ENCODE peak calls at places on chromosomes 13 and 19, in six cellular contexts. S is SK-N-SH, N is H1, X is K562, B is HCT116, R is HepG2. T is an unnamed sample.
A peak's percentile ranks its signal among the peaks of the same experiment; 100 is the strongest.

GRCh38 chr19:39474139-39474620 is 6.5 kb upstream of the TIMM50 start:
- DNase-seq in X (peak; percentile 72), N (no peak), S (peak; percentile 91), B (no peak), R (peak; percentile 30), T (no peak)

GRCh38 chr13:61654501-61654900 is 238.9 kb upstream of the PCDH20 start:
- DNase-seq in B (no peak), N (no peak), X (no peak), R (no peak), S (no peak), T (no peak)

GRCh38 chr19:2333027-2333806 is 4.7 kb downstream of the SPPL2B start:
- DNase-seq in N (no peak), B (no peak), X (no peak), R (no peak), S (no peak), T (no peak)

GRCh38 chr13:106063591-106064308 is 471.7 kb downstream of the EFNB2 start:
- DNase-seq in S (no peak), R (no peak), X (no peak), B (no peak), N (no peak), T (no peak)

GRCh38 chr13:113059891-113060290 is 45.7 kb upstream of the F7 start:
- DNase-seq in B (no peak), R (no peak), X (no peak), N (no peak), S (no peak), T (no peak)

GRCh38 chr19:55352040-55352439 is 2.5 kb downstream of the COX6B2 start:
- DNase-seq in S (no peak), R (no peak), N (no peak), B (peak; percentile 19), X (no peak), T (no peak)

GRCh38 chr13:113904411-113904810 is 40.5 kb upstream of the GAS6 start:
- DNase-seq in X (peak; percentile 26), S (no peak), B (no peak), N (no peak), R (peak; percentile 25), T (no peak)

GRCh38 chr13:24340608-24340955 is 31.2 kb downstream of the C1QTNF9 start:
- DNase-seq in X (no peak), R (no peak), N (no peak), S (no peak), B (no peak), T (no peak)

GRCh38 chr19:51948979-51949378 is 21.7 kb downstream of the ZNF613 start:
- DNase-seq in R (no peak), N (no peak), X (peak; percentile 12), S (peak; percentile 70), B (no peak), T (no peak)

GRCh38 chr19:12821761-12822160 is 12.6 kb downstream of the RTBDN start:
- DNase-seq in N (no peak), X (no peak), R (no peak), S (no peak), B (no peak), T (no peak)

GRCh38 chr13:95596701-95597100 is 44.2 kb downstream of the CLDN10 start:
- DNase-seq in N (no peak), R (no peak), S (no peak), B (no peak), X (no peak), T (no peak)

DNA sequence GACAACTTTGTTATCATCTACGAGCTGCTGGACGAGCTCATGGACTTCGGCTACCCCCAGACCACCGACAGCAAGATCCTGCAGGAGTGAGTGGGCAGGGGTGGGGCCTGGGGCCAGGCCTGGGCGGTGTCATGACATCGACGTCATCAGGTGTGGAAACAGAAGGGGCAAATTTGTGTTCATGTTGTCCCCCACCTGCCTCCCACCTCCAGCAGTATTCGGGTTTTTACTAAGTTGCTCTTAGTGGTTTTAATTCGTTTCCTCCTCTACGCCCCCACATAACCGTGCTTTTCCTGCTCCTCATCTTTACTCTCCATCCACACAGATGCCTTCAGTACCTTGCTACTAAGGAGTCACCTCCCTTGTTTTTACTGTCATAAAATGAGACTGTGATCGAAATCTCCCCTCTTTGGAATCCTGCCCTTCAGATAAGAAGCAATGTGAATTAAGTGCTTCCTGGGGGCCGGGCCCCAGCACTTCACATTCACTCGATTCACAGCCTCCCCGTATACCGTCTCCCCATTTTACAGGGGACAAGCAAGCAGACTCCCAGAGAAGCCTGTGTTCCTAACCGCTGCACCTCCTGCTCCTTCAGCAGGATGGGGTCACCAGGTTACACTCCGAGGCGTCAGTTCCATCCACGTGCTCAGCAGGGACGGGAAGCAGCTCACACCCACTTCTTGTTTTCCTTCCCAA is 10.5 kb downstream of the AP1M1 start:
- DNase-seq in X (no peak), B (no peak), R (no peak), S (no peak), N (no peak), T (no peak)
- TF ChIP-seq SIN3A in X (no peak), B (no peak), R (no peak), S (no peak), N (no peak), T (no peak)

DNA sequence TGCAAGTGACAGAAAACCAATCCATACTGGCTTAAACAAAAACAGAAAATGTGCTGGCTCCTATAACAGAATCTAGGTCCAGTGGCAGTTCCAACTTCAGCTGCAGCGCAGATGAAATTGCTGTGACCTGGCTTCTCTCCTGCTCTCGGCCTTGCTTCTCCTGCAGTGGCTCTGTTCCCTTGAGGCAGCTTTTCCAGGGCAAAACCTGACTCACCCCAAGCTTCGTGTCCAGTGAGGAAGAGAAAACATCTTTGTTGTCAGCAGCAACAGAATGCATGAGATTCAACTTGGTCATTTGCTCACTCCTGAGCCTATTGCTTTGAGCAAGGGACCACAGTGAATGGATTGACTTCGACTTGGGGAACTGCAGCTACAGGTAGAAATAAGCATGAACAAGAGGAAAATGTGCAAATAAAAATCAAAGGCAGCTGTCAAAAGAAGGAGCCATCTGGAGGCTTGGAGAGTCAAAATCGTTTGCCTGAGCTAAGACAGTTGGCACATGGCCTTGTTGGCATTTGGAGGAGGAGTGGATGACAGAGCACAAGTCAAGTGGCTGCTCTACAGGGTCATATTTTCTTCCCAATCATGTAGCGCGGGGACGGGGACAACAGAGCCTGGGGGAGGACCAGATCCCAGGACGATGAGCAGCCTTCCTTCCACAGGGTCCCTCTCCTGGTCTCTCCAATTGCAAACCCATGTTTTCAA is 523.4 kb downstream of the FGF9 start:
- DNase-seq in S (no peak), B (no peak), N (no peak), X (no peak), R (no peak), T (no peak)
- TF ChIP-seq SIN3A in S (no peak), B (no peak), N (no peak), X (no peak), R (no peak), T (no peak)

GRCh38 chr19:7265963-7266362 is 28.3 kb downstream of the INSR start:
- DNase-seq in R (no peak), N (no peak), B (no peak), S (no peak), X (no peak), T (no peak)

GRCh38 chr19:7268737-7269098 is 25.5 kb downstream of the INSR start:
- DNase-seq in X (no peak), R (no peak), B (no peak), N (no peak), S (no peak), T (no peak)

GRCh38 chr19:7264858-7265257 is 29.4 kb downstream of the INSR start:
- DNase-seq in X (no peak), B (no peak), R (no peak), S (no peak), N (no peak), T (no peak)

GRCh38 chr19:7267792-7268736 is 26.1 kb downstream of the INSR start:
- DNase-seq in N (no peak), X (no peak), S (no peak), B (no peak), R (no peak), T (no peak)

DNA sequence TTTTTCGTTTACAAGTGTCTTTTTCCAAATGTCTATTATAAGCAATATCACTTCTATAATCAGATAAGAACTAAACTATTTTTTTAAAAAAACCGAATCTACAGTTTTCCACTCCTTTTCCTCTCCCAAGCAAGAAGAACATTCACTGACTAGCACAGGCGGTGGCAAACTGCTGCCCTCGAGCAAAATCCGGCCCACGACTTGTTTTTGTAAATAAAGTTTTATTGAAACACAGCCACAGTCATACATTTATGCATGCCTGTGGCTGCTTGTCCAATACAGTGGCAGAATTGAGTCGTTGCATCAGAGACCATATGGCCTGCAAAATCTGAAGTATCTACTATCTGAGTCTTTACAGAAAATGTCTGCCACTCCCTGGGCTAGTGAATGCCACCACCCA is 27.4 kb downstream of the INSR start:
- DNase-seq in B (no peak), N (no peak), R (no peak), S (no peak), X (no peak), T (no peak)
- TF ChIP-seq SIN3A in B (no peak), N (no peak), R (no peak), S (no peak), X (no peak), T (no peak)

DNA sequence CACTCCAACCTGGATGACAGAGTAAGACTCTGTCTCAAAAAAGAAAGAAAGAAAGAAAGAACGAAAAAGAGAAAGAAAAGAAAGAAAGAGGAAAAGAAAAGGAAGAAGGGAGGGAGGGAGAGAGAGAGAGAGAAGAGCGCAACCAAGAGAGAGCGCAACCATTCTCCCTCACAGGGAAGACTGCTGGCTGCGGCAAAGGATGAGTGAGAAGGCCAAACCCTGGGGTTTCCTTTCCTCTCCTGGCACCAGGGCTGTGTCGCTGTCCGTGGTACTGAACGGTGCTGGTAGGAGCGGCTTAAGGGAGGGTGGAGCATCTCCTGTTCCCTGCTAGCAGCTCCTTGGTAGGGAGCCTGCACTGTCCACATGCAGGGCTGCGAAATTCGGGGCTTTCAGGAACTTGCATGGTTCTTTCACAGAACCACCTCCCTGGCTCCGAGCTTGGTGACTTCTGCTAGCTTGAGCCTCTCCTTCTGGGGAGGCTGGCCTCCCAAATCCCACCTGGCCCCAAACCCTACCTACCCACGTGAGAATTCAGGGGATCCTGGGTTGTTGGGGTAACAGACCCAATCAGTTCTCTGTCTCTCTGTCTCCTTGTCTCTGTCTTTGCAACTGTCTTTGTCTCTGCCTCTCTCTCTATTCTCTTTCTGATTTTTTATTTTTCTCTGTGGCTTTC is 51.1 kb upstream of the ZNRF4 start:
- DNase-seq in X (peak; percentile 81), B (peak; percentile 54), N (peak; percentile 71), S (no peak), R (peak; percentile 63), T (no peak)
- TF ChIP-seq SIN3A in X (peak; percentile 70), B (no peak), N (peak; percentile 96), S (no peak), R (no peak), T (no peak)

GRCh38 chr19:46076951-46077814 is 36.4 kb upstream of the IGFL4 start:
- DNase-seq in R (peak; percentile 87), S (peak; percentile 90), X (peak; percentile 90), B (peak; percentile 82), N (peak; percentile 63), T (no peak)
- TF ChIP-seq SIN3A in R (no peak), S (no peak), X (no peak), B (no peak), N (peak; percentile 22), T (no peak)